ENCODE peak calls at places on chromosome 2, in ten cellular contexts. W is SK-N-DZ, O is RKO, S is AG04450, K is M059J, Q is left cardiac atrium, P is neural crest cell, G is T-cell, U is left ventricle myocardium superior, D is psoas muscle. N is an unnamed sample.

GRCh38 chr2:228378696-228379425 is 197.4 kb upstream of the SPHKAP start:
- DNase-seq in W (no peak), O (no peak), S (no peak), K (no peak), Q (no peak), P (no peak), G (no peak), U (no peak), D (no peak), N (no peak)

GRCh38 chr2:80167284-80167808 is 137.2 kb downstream of the LRRTM1 start:
- DNase-seq in W (no peak), O (no peak), S (no peak), K (no peak), Q (no peak), P (no peak), G (no peak), U (no peak), D (no peak), N (no peak)

GRCh38 chr2:20616341-20616871 is 34.5 kb downstream of the HS1BP3 start:
- DNase-seq in W (no peak), O (no peak), S (no peak), K (no peak), Q (peak), P (no peak), G (no peak), U (peak), D (no peak), N (no peak)

GRCh38 chr2:128949360-128949759 is 630.7 kb upstream of the HS6ST1 start:
- DNase-seq in W (no peak), O (peak), S (no peak), K (peak), Q (no peak), P (no peak), G (no peak), U (no peak), D (no peak), N (no peak)

GRCh38 chr2:150888337-150888736 is 373.3 kb downstream of the RBM43 start:
- DNase-seq in W (no peak), O (no peak), S (no peak), K (peak), Q (no peak), P (no peak), G (no peak), U (no peak), D (no peak), N (no peak)

GRCh38 chr2:135745545-135745944 is 3.9 kb downstream of the UBXN4 start:
- DNase-seq in W (no peak), O (peak), S (peak), K (peak), Q (no peak), P (no peak), G (no peak), U (no peak), D (no peak), N (no peak)

GRCh38 chr2:73292906-73293533 is 328 bp downstream of the EGR4 start:
- DNase-seq in W (no peak), O (no peak), S (no peak), K (no peak), Q (no peak), P (no peak), G (no peak), U (no peak), D (no peak), N (no peak)

GRCh38 chr2:190766174-190766572 is 114.4 kb upstream of the GLS start:
- DNase-seq in W (no peak), O (no peak), S (no peak), K (peak), Q (no peak), P (no peak), G (no peak), U (no peak), D (no peak), N (no peak)

GRCh38 chr2:174748948-174749347 is 15.3 kb downstream of the CHRNA1 start:
- DNase-seq in W (peak), O (peak), S (peak), K (peak), Q (peak), P (peak), G (peak), U (peak), D (peak), N (peak)

GRCh38 chr2:221552282-221552681 is 19.8 kb downstream of the EPHA4 start:
- DNase-seq in W (no peak), O (no peak), S (no peak), K (no peak), Q (no peak), P (no peak), G (no peak), U (no peak), D (no peak), N (no peak)

GRCh38 chr2:133667085-133667484 is 98.8 kb upstream of the NCKAP5 start:
- DNase-seq in W (no peak), O (peak), S (no peak), K (peak), Q (no peak), P (no peak), G (no peak), U (no peak), D (no peak), N (no peak)

GRCh38 chr2:67476808-67477790 is 80.0 kb downstream of the ETAA1 start:
- DNase-seq in W (peak), O (peak), S (no peak), K (peak), Q (peak), P (no peak), G (no peak), U (peak), D (no peak), N (peak)

N was measured in SK-N-MC.